ENCODE peak calls at places on chromosomes 5 and 9, in five cellular contexts. M, F, W, Z and O are unnamed samples.

GRCh38 chr9:32384364-32385134 is at the start of gene ACO1:
- DNase-seq in M (peak; percentile 84), W (peak; percentile 88), F (peak; percentile 94), Z (peak; percentile 92), O (peak; percentile 27)

GRCh38 chr9:7394007-7394774 is 405.4 kb downstream of the DMAC1 start:
- DNase-seq in M (peak; percentile 10), W (peak; percentile 73), Z (no peak), F (no peak), O (no peak)

GRCh38 chr9:95116820-95117204 is 200.7 kb downstream of the FANCC start:
- DNase-seq in W (no peak), Z (no peak), F (no peak), M (no peak), O (no peak)

GRCh38 chr5:39714036-39714698 is 289.4 kb upstream of the DAB2 start:
- DNase-seq in Z (peak; percentile 14), F (peak; percentile 7), W (peak; percentile 3), M (peak; percentile 58), O (peak; percentile 18)

GRCh38 chr9:37715260-37715659 is 38.3 kb upstream of the TRMT10B start:
- DNase-seq in W (no peak), Z (no peak), F (no peak), M (no peak), O (no peak)

GRCh38 chr5:127766556-127767335 is 63.6 kb downstream of the CCDC192 start:
- DNase-seq in F (no peak), M (peak; percentile 18), Z (no peak), W (no peak), O (no peak)

GRCh38 chr9:82645591-82645990 is 417.4 kb downstream of the RASEF start:
- DNase-seq in W (no peak), Z (no peak), M (peak; percentile 42), F (no peak), O (no peak)

GRCh38 chr9:90457386-90458080 is 185.1 kb downstream of the DIRAS2 start:
- DNase-seq in F (no peak), Z (no peak), M (no peak), W (no peak), O (no peak)

GRCh38 chr9:23611874-23612273 is 214.2 kb downstream of the ELAVL2 start:
- DNase-seq in F (no peak), Z (no peak), W (no peak), M (peak; percentile 82), O (no peak)

GRCh38 chr9:95770653-95771131 is 104.8 kb upstream of the ERCC6L2 start:
- DNase-seq in M (no peak), Z (no peak), F (no peak), W (no peak), O (no peak)

GRCh38 chr9:91178281-91179236 is 183.2 kb downstream of the AUH start:
- DNase-seq in Z (no peak), W (no peak), M (no peak), F (no peak), O (no peak)

GRCh38 chr5:159764283-159764927 is 151.9 kb upstream of the ADRA1B start:
- DNase-seq in M (peak; percentile 47), F (no peak), W (no peak), Z (peak; percentile 33), O (peak; percentile 70)

GRCh38 chr5:157571357-157571827 is 4.2 kb downstream of the ADAM19 start:
- DNase-seq in W (peak; percentile 35), F (no peak), M (peak; percentile 66), Z (no peak), O (peak; percentile 52)

GRCh38 chr5:146623657-146624056 is 107.7 kb upstream of the GPR151 start:
- DNase-seq in F (no peak), W (no peak), M (no peak), Z (no peak), O (no peak)

GRCh38 chr9:134686896-134687295 is 45.3 kb downstream of the COL5A1 start:
- DNase-seq in M (no peak), W (no peak), Z (no peak), F (no peak), O (no peak)

GRCh38 chr5:116343961-116344360 is 230.7 kb downstream of the SEMA6A start:
- DNase-seq in M (peak; percentile 28), W (no peak), F (no peak), Z (peak; percentile 30), O (no peak)

GRCh38 chr9:87787735-87788134 is 61.8 kb downstream of the CTSL start:
- DNase-seq in W (no peak), Z (no peak), F (no peak), M (peak; percentile 23), O (no peak)

GRCh38 chr5:39203291-39203922 is 16.0 kb downstream of the FYB1 start:
- DNase-seq in F (no peak), W (no peak), M (no peak), Z (no peak), O (no peak)

GRCh38 chr5:81045389-81045807 is 85.2 kb downstream of the RASGRF2 start:
- DNase-seq in Z (no peak), W (no peak), F (no peak), M (no peak), O (no peak)

GRCh38 chr9:34869390-34869789 is 88.7 kb upstream of the PHF24 start:
- DNase-seq in Z (no peak), M (peak; percentile 6), W (no peak), F (no peak), O (peak; percentile 28)

GRCh38 chr5:81233080-81233634 is at the start of gene CKMT2:
- DNase-seq in Z (peak; percentile 88), W (peak; percentile 54), M (no peak), F (peak; percentile 61), O (no peak)

GRCh38 chr5:131281133-131281867 is 17.4 kb downstream of the CDC42SE2 start:
- DNase-seq in Z (no peak), F (no peak), M (no peak), W (no peak), O (no peak)

GRCh38 chr5:152560508-152561137 is 155.5 kb upstream of the NMUR2 start:
- DNase-seq in M (peak; percentile 46), F (peak; percentile 18), W (peak; percentile 67), Z (peak; percentile 51), O (peak; percentile 44)

GRCh38 chr9:120396926-120397325 is 183.0 kb downstream of the CDK5RAP2 start:
- DNase-seq in M (no peak), W (no peak), F (no peak), Z (no peak), O (no peak)

GRCh38 chr9:126327016-126327749 is 554 bp downstream of the MVB12B start:
- DNase-seq in W (no peak), Z (no peak), M (no peak), F (peak; percentile 62), O (no peak)

GRCh38 chr9:22208846-22209585 is 199.9 kb upstream of the CDKN2B start:
- DNase-seq in M (peak; percentile 69), Z (no peak), W (no peak), F (no peak), O (no peak)

GRCh38 chr9:97980479-97980803 is 2.7 kb upstream of the ANP32B start:
- DNase-seq in W (peak; percentile 57), Z (peak; percentile 27), F (no peak), M (no peak), O (no peak)

GRCh38 chr9:35658144-35658893 is at the start of gene CCDC107:
- DNase-seq in Z (peak; percentile 89), M (peak; percentile 75), W (peak; percentile 92), F (peak; percentile 95), O (peak; percentile 65)

GRCh38 chr5:142798099-142798768 is 28.1 kb downstream of the ARHGAP26 start:
- DNase-seq in W (peak; percentile 72), F (no peak), M (no peak), Z (peak; percentile 42), O (peak; percentile 98)

GRCh38 chr9:87888501-87888900 is 5.8 kb downstream of the SPATA31E1 start:
- DNase-seq in F (no peak), Z (no peak), W (no peak), M (no peak), O (no peak)

GRCh38 chr9:101509572-101509971 is 24.1 kb upstream of the RNF20 start:
- DNase-seq in M (no peak), Z (no peak), F (no peak), W (no peak), O (no peak)

GRCh38 chr5:168372351-168372946 is 81.0 kb downstream of the WWC1 start:
- DNase-seq in Z (no peak), M (no peak), F (no peak), W (no peak), O (no peak)

GRCh38 chr5:13276143-13276542 is 668.3 kb downstream of the DNAH5 start:
- DNase-seq in F (no peak), W (no peak), M (peak; percentile 11), Z (no peak), O (no peak)

GRCh38 chr5:62263401-62263800 is 42.6 kb upstream of the KIF2A start:
- DNase-seq in F (no peak), M (no peak), Z (no peak), W (no peak), O (no peak)

GRCh38 chr9:105359899-105360298 is 87.9 kb upstream of the FSD1L start:
- DNase-seq in M (peak; percentile 92), F (no peak), Z (no peak), W (no peak), O (no peak)

GRCh38 chr5:1834022-1834551 is 32.9 kb downstream of the NDUFS6 start:
- DNase-seq in Z (no peak), F (no peak), M (no peak), W (no peak), O (no peak)

GRCh38 chr5:133819977-133820471 is 148.4 kb downstream of the C5orf15 start:
- DNase-seq in F (no peak), W (no peak), Z (no peak), M (no peak), O (no peak)

GRCh38 chr5:118952992-118953651 is 35.2 kb downstream of the DTWD2 start:
- DNase-seq in M (peak; percentile 50), F (no peak), Z (no peak), W (no peak), O (no peak)

GRCh38 chr5:139068060-139068459 is 130.1 kb downstream of the SIL1 start:
- DNase-seq in W (no peak), F (no peak), Z (no peak), M (no peak), O (no peak)

GRCh38 chr9:134661791-134662142 is 20.2 kb downstream of the COL5A1 start:
- DNase-seq in M (no peak), F (no peak), Z (no peak), W (no peak), O (no peak)